ENCODE peak calls at places on chromosomes 7 and 10, in ten cellular contexts. H is dorsolateral prefrontal cortex; Z is SK-N-SH; Y is WTC11; L is NB4; N is BE2C; V is RWPE1; T is CD4-positive, alpha-beta T cell; X is transverse colon; I is GM06990. K is an unnamed sample.
A peak's percentile ranks its signal among the peaks of the same experiment; 100 is the strongest.

GRCh38 chr7:41880107-41880506 is 177.2 kb upstream of the INHBA start:
- DNase-seq in N (no peak), T (no peak), L (no peak), X (no peak), I (no peak), V (no peak), Z (no peak), Y (no peak), H (no peak), K (no peak)

GRCh38 chr7:80468931-80469714 is 42.7 kb downstream of the GNAT3 start:
- DNase-seq in T (no peak), H (no peak), I (no peak), Z (no peak), N (no peak), L (no peak), V (no peak), X (no peak), Y (no peak), K (no peak)

GRCh38 chr10:79179404-79180309 is 110.9 kb downstream of the ZMIZ1 start:
- DNase-seq in L (no peak), H (peak; percentile 54), T (no peak), N (peak; percentile 84), Z (peak; percentile 92), X (no peak), V (no peak), Y (peak; percentile 56), I (no peak), K (no peak)

GRCh38 chr7:55370001-55370400 is 4.9 kb downstream of the LANCL2 start:
- DNase-seq in N (no peak), H (no peak), Z (no peak), V (no peak), X (no peak), Y (no peak), I (no peak), T (no peak), L (no peak), K (no peak)

GRCh38 chr7:50497068-50497642 is 47.0 kb upstream of the FIGNL1 start:
- DNase-seq in L (peak; percentile 82), I (no peak), V (no peak), N (peak; percentile 84), Y (no peak), Z (peak; percentile 81), H (no peak), T (no peak), X (peak; percentile 48), K (no peak)

GRCh38 chr7:9028012-9028411 is 594.6 kb downstream of the NXPH1 start:
- DNase-seq in N (no peak), H (no peak), Z (no peak), V (no peak), Y (no peak), T (no peak), X (no peak), I (no peak), L (peak; percentile 9), K (no peak)

GRCh38 chr10:108358912-108359311 is 1194.4 kb upstream of the SORCS1 start:
- DNase-seq in H (no peak), V (peak; percentile 95), L (peak; percentile 37), Z (peak; percentile 4), T (no peak), X (no peak), I (no peak), N (peak; percentile 5), Y (no peak), K (no peak)

GRCh38 chr7:157010588-157011332 is at the start of gene MNX1:
- DNase-seq in H (no peak), Z (peak; percentile 71), L (no peak), V (peak; percentile 81), I (peak; percentile 90), N (peak; percentile 91), Y (peak; percentile 89), X (peak; percentile 89), T (no peak), K (no peak)

GRCh38 chr10:63409465-63410027 is 56.2 kb downstream of the JMJD1C start:
- DNase-seq in L (peak; percentile 26), H (no peak), I (no peak), N (no peak), Z (peak; percentile 21), T (no peak), X (no peak), V (no peak), Y (no peak), K (no peak)

GRCh38 chr7:82925331-82925730 is 237.4 kb downstream of the PCLO start:
- DNase-seq in N (no peak), Y (no peak), H (no peak), T (no peak), V (no peak), I (no peak), L (no peak), X (no peak), Z (no peak), K (no peak)

GRCh38 chr7:139915864-139916716 is 87.0 kb downstream of the TBXAS1 start:
- DNase-seq in H (peak; percentile 42), T (no peak), N (no peak), Z (peak; percentile 23), X (peak; percentile 55), I (peak; percentile 84), V (peak; percentile 94), L (peak; percentile 97), Y (no peak), K (peak; percentile 86)

GRCh38 chr10:113345860-113346259 is 207.0 kb upstream of the HABP2 start:
- DNase-seq in Y (no peak), H (no peak), X (no peak), V (no peak), Z (no peak), L (no peak), N (no peak), I (no peak), T (no peak), K (no peak)

GRCh38 chr7:106050002-106050742 is 61.9 kb downstream of the SYPL1 start:
- DNase-seq in N (peak; percentile 27), V (peak; percentile 61), H (no peak), Y (peak; percentile 46), L (peak; percentile 54), I (no peak), T (no peak), X (no peak), Z (peak; percentile 37), K (no peak)
- TF ChIP-seq CTCF in N (peak; percentile 29), V (peak; percentile 69), H (no peak), Y (no peak), L (peak; percentile 22), I (peak; percentile 31), T (no peak), X (no peak), Z (peak; percentile 23), K (no peak)

GRCh38 chr10:100100651-100101525 is 19.2 kb upstream of the CPN1 start:
- DNase-seq in Y (no peak), H (no peak), X (no peak), L (peak; percentile 25), V (peak; percentile 29), T (no peak), N (no peak), I (no peak), Z (no peak), K (no peak)
- TF ChIP-seq CTCF in Y (no peak), H (no peak), X (no peak), L (peak; percentile 19), V (no peak), T (no peak), N (no peak), I (peak; percentile 37), Z (peak; percentile 40), K (no peak)

DNA sequence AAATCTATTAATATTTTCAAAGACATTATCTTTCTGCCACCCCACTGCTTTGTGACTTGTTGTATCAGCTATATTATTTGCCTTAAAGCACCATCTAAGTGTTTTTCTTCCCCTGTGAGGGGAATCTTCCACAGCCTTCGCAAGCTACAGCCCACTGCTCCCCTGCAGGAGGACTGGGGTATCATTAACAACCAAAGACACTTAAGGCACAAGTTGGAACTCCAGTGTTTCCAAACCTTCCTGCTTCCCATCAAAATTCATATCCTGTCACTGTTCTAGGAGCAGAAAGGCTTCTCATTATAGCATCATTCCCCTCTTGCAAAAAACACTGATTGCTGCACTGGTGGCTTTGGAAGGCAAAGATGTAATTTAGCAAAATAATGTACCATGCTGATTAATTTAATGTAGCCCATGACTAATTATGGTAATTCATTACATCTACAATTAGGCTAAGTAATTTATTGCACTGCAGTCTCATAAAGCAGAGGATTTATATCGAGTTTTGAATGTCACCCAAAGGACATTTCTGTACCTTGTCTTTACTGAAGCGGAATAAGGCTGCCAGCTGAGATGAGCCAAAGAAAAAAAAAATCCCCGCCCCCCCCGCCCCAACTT is 207.1 kb downstream of the SKAP2 start:
- DNase-seq in T (no peak), I (no peak), X (no peak), Z (no peak), H (no peak), L (no peak), Y (no peak), N (no peak), V (no peak), K (no peak)
- TF ChIP-seq CTCF in T (no peak), I (no peak), X (no peak), Z (no peak), H (no peak), L (no peak), Y (no peak), N (no peak), V (no peak), K (no peak)

GRCh38 chr7:31734456-31734855 is 47.4 kb downstream of the PPP1R17 start:
- DNase-seq in N (no peak), H (no peak), I (no peak), Z (no peak), V (peak; percentile 46), L (no peak), Y (no peak), T (no peak), X (no peak), K (no peak)

GRCh38 chr7:31724696-31725095 is 37.7 kb downstream of the PPP1R17 start:
- DNase-seq in I (no peak), N (no peak), T (no peak), V (peak; percentile 18), L (no peak), X (no peak), Z (no peak), Y (no peak), H (no peak), K (no peak)

GRCh38 chr7:31729195-31729804 is 42.3 kb downstream of the PPP1R17 start:
- DNase-seq in V (peak; percentile 26), T (no peak), L (no peak), N (no peak), I (no peak), Y (no peak), Z (no peak), H (no peak), X (no peak), K (no peak)
- TF ChIP-seq CTCF in V (no peak), T (no peak), L (peak; percentile 35), N (no peak), I (peak; percentile 27), Y (no peak), Z (peak; percentile 29), H (no peak), X (no peak), K (peak; percentile 30)

GRCh38 chr7:84022686-84023308 is 171.8 kb downstream of the SEMA3A start:
- DNase-seq in I (no peak), L (no peak), T (no peak), Z (no peak), H (no peak), N (no peak), V (no peak), Y (no peak), X (peak; percentile 19), K (no peak)
- TF ChIP-seq CTCF in I (no peak), L (no peak), T (no peak), Z (no peak), H (no peak), N (no peak), V (no peak), Y (no peak), X (no peak), K (no peak)

K was measured in CD14-positive monocyte.